ENCODE peak calls at places on chromosome 10, in ten cellular contexts. One of them, this sample, is unnamed.

GRCh38 chr10:31906039-31906438 is 22.6 kb downstream of the ARHGAP12 start:
- DNase-seq in left ventricle myocardium inferior: no peak
- DNase-seq in HFF-Myc: no peak
- DNase-seq in astrocyte of the cerebellum: no peak
- DNase-seq in dorsolateral prefrontal cortex: no peak
- DNase-seq in H9: no peak
- DNase-seq in heart left ventricle: no peak
- DNase-seq in fibroblast of lung: no peak
- DNase-seq in A549: no peak
- DNase-seq in pancreas: no peak
- DNase-seq in this sample: no peak

GRCh38 chr10:13567030-13567429 is 19.7 kb upstream of the PRPF18 start:
- DNase-seq in left ventricle myocardium inferior: no peak
- DNase-seq in HFF-Myc: no peak
- DNase-seq in astrocyte of the cerebellum: no peak
- DNase-seq in dorsolateral prefrontal cortex: no peak
- DNase-seq in H9: no peak
- DNase-seq in heart left ventricle: no peak
- DNase-seq in fibroblast of lung: no peak
- DNase-seq in A549: no peak
- DNase-seq in pancreas: no peak
- DNase-seq in this sample: no peak

GRCh38 chr10:129796611-129797420 is 167.3 kb downstream of the EBF3 start:
- DNase-seq in left ventricle myocardium inferior: no peak
- DNase-seq in HFF-Myc: no peak
- DNase-seq in astrocyte of the cerebellum: no peak
- DNase-seq in dorsolateral prefrontal cortex: no peak
- DNase-seq in H9: peak; percentile 6
- DNase-seq in heart left ventricle: no peak
- DNase-seq in fibroblast of lung: no peak
- DNase-seq in A549: no peak
- DNase-seq in pancreas: no peak
- DNase-seq in this sample: no peak

GRCh38 chr10:86286591-86287421 is 79.8 kb downstream of the GRID1 start:
- DNase-seq in left ventricle myocardium inferior: no peak
- DNase-seq in HFF-Myc: no peak
- DNase-seq in astrocyte of the cerebellum: no peak
- DNase-seq in dorsolateral prefrontal cortex: peak; percentile 26
- DNase-seq in H9: peak; percentile 20
- DNase-seq in heart left ventricle: no peak
- DNase-seq in fibroblast of lung: no peak
- DNase-seq in A549: no peak
- DNase-seq in pancreas: no peak
- DNase-seq in this sample: no peak

GRCh38 chr10:33134011-33134751 is 176.2 kb upstream of the ITGB1 start:
- DNase-seq in left ventricle myocardium inferior: no peak
- DNase-seq in HFF-Myc: no peak
- DNase-seq in astrocyte of the cerebellum: peak; percentile 82
- DNase-seq in dorsolateral prefrontal cortex: no peak
- DNase-seq in H9: no peak
- DNase-seq in heart left ventricle: no peak
- DNase-seq in fibroblast of lung: peak; percentile 99
- DNase-seq in A549: peak; percentile 78
- DNase-seq in pancreas: no peak
- DNase-seq in this sample: peak; percentile 44

GRCh38 chr10:61626209-61626608 is 36.5 kb upstream of the CABCOCO1 start:
- DNase-seq in left ventricle myocardium inferior: no peak
- DNase-seq in HFF-Myc: no peak
- DNase-seq in astrocyte of the cerebellum: no peak
- DNase-seq in dorsolateral prefrontal cortex: no peak
- DNase-seq in H9: no peak
- DNase-seq in heart left ventricle: no peak
- DNase-seq in fibroblast of lung: no peak
- DNase-seq in A549: no peak
- DNase-seq in pancreas: no peak
- DNase-seq in this sample: no peak

GRCh38 chr10:132293416-132294195 is 14.1 kb downstream of the STK32C start:
- DNase-seq in left ventricle myocardium inferior: peak; percentile 7
- DNase-seq in HFF-Myc: no peak
- DNase-seq in astrocyte of the cerebellum: no peak
- DNase-seq in dorsolateral prefrontal cortex: peak; percentile 60
- DNase-seq in H9: no peak
- DNase-seq in heart left ventricle: peak; percentile 54
- DNase-seq in fibroblast of lung: no peak
- DNase-seq in A549: no peak
- DNase-seq in pancreas: peak; percentile 53
- DNase-seq in this sample: no peak

GRCh38 chr10:105785721-105786120 is 1144.6 kb downstream of the SORCS3 start:
- DNase-seq in left ventricle myocardium inferior: no peak
- DNase-seq in HFF-Myc: no peak
- DNase-seq in astrocyte of the cerebellum: no peak
- DNase-seq in dorsolateral prefrontal cortex: no peak
- DNase-seq in H9: no peak
- DNase-seq in heart left ventricle: no peak
- DNase-seq in fibroblast of lung: no peak
- DNase-seq in A549: no peak
- DNase-seq in pancreas: no peak
- DNase-seq in this sample: no peak

GRCh38 chr10:132001238-132001977 is 19.7 kb upstream of the BNIP3 start:
- DNase-seq in left ventricle myocardium inferior: no peak
- DNase-seq in HFF-Myc: no peak
- DNase-seq in astrocyte of the cerebellum: no peak
- DNase-seq in dorsolateral prefrontal cortex: no peak
- DNase-seq in H9: peak; percentile 89
- DNase-seq in heart left ventricle: no peak
- DNase-seq in fibroblast of lung: peak; percentile 43
- DNase-seq in A549: peak; percentile 35
- DNase-seq in pancreas: no peak
- DNase-seq in this sample: no peak

GRCh38 chr10:67527351-67527750 is 168.6 kb downstream of the CTNNA3 start:
- DNase-seq in left ventricle myocardium inferior: no peak
- DNase-seq in HFF-Myc: no peak
- DNase-seq in astrocyte of the cerebellum: no peak
- DNase-seq in dorsolateral prefrontal cortex: no peak
- DNase-seq in H9: no peak
- DNase-seq in heart left ventricle: no peak
- DNase-seq in fibroblast of lung: no peak
- DNase-seq in A549: no peak
- DNase-seq in pancreas: no peak
- DNase-seq in this sample: no peak

GRCh38 chr10:131862548-131862947 is 38.3 kb upstream of the PPP2R2D start:
- DNase-seq in left ventricle myocardium inferior: no peak
- DNase-seq in HFF-Myc: no peak
- DNase-seq in astrocyte of the cerebellum: no peak
- DNase-seq in dorsolateral prefrontal cortex: no peak
- DNase-seq in H9: no peak
- DNase-seq in heart left ventricle: no peak
- DNase-seq in fibroblast of lung: no peak
- DNase-seq in A549: no peak
- DNase-seq in pancreas: no peak
- DNase-seq in this sample: no peak

GRCh38 chr10:1670541-1671365 is 66.6 kb downstream of the ADARB2 start:
- DNase-seq in left ventricle myocardium inferior: no peak
- DNase-seq in HFF-Myc: no peak
- DNase-seq in astrocyte of the cerebellum: no peak
- DNase-seq in dorsolateral prefrontal cortex: no peak
- DNase-seq in H9: no peak
- DNase-seq in heart left ventricle: no peak
- DNase-seq in fibroblast of lung: no peak
- DNase-seq in A549: no peak
- DNase-seq in pancreas: no peak
- DNase-seq in this sample: no peak

GRCh38 chr10:24908793-24909423 is 43.5 kb downstream of the PRTFDC1 start:
- DNase-seq in left ventricle myocardium inferior: no peak
- DNase-seq in HFF-Myc: no peak
- DNase-seq in astrocyte of the cerebellum: no peak
- DNase-seq in dorsolateral prefrontal cortex: no peak
- DNase-seq in H9: no peak
- DNase-seq in heart left ventricle: no peak
- DNase-seq in fibroblast of lung: peak; percentile 83
- DNase-seq in A549: peak; percentile 25
- DNase-seq in pancreas: no peak
- DNase-seq in this sample: no peak

GRCh38 chr10:111087968-111088505 is 11.2 kb downstream of the ADRA2A start:
- DNase-seq in left ventricle myocardium inferior: no peak
- DNase-seq in HFF-Myc: no peak
- DNase-seq in astrocyte of the cerebellum: no peak
- DNase-seq in dorsolateral prefrontal cortex: no peak
- DNase-seq in H9: no peak
- DNase-seq in heart left ventricle: no peak
- DNase-seq in fibroblast of lung: no peak
- DNase-seq in A549: no peak
- DNase-seq in pancreas: no peak
- DNase-seq in this sample: no peak

GRCh38 chr10:23088609-23089008 is 6.8 kb upstream of the MSRB2 start:
- DNase-seq in left ventricle myocardium inferior: no peak
- DNase-seq in HFF-Myc: no peak
- DNase-seq in astrocyte of the cerebellum: no peak
- DNase-seq in dorsolateral prefrontal cortex: no peak
- DNase-seq in H9: no peak
- DNase-seq in heart left ventricle: no peak
- DNase-seq in fibroblast of lung: no peak
- DNase-seq in A549: no peak
- DNase-seq in pancreas: no peak
- DNase-seq in this sample: no peak

GRCh38 chr10:100969175-100970075 is at the start of gene SEMA4G:
- DNase-seq in left ventricle myocardium inferior: peak; percentile 31
- DNase-seq in HFF-Myc: no peak
- DNase-seq in astrocyte of the cerebellum: no peak
- DNase-seq in dorsolateral prefrontal cortex: no peak
- DNase-seq in H9: peak; percentile 84
- DNase-seq in heart left ventricle: no peak
- DNase-seq in fibroblast of lung: peak; percentile 15
- DNase-seq in A549: peak; percentile 79
- DNase-seq in pancreas: peak; percentile 82
- DNase-seq in this sample: no peak

GRCh38 chr10:95121904-95122303 is 52.6 kb upstream of the CYP2C8 start:
- DNase-seq in left ventricle myocardium inferior: no peak
- DNase-seq in HFF-Myc: no peak
- DNase-seq in astrocyte of the cerebellum: no peak
- DNase-seq in dorsolateral prefrontal cortex: no peak
- DNase-seq in H9: no peak
- DNase-seq in heart left ventricle: no peak
- DNase-seq in fibroblast of lung: no peak
- DNase-seq in A549: no peak
- DNase-seq in pancreas: peak; percentile 39
- DNase-seq in this sample: no peak

GRCh38 chr10:130921461-130921860 is 390.1 kb downstream of the TCERG1L start:
- DNase-seq in left ventricle myocardium inferior: no peak
- DNase-seq in HFF-Myc: no peak
- DNase-seq in astrocyte of the cerebellum: no peak
- DNase-seq in dorsolateral prefrontal cortex: no peak
- DNase-seq in H9: no peak
- DNase-seq in heart left ventricle: no peak
- DNase-seq in fibroblast of lung: no peak
- DNase-seq in A549: no peak
- DNase-seq in pancreas: no peak
- DNase-seq in this sample: no peak

GRCh38 chr10:114571316-114571999 is 86.6 kb downstream of the ABLIM1 start:
- DNase-seq in left ventricle myocardium inferior: no peak
- DNase-seq in HFF-Myc: no peak
- DNase-seq in astrocyte of the cerebellum: no peak
- DNase-seq in dorsolateral prefrontal cortex: no peak
- DNase-seq in H9: no peak
- DNase-seq in heart left ventricle: no peak
- DNase-seq in fibroblast of lung: no peak
- DNase-seq in A549: no peak
- DNase-seq in pancreas: no peak
- DNase-seq in this sample: no peak

GRCh38 chr10:93702278-93703001 is at the start of gene FRA10AC1:
- DNase-seq in left ventricle myocardium inferior: peak; percentile 92
- DNase-seq in HFF-Myc: peak; percentile 68
- DNase-seq in astrocyte of the cerebellum: peak; percentile 86
- DNase-seq in dorsolateral prefrontal cortex: peak; percentile 90
- DNase-seq in H9: peak; percentile 94
- DNase-seq in heart left ventricle: peak; percentile 96
- DNase-seq in fibroblast of lung: peak; percentile 92
- DNase-seq in A549: peak; percentile 80
- DNase-seq in pancreas: peak; percentile 99
- DNase-seq in this sample: peak; percentile 87
- TF ChIP-seq CTCF in left ventricle myocardium inferior: peak; percentile 60
- TF ChIP-seq CTCF in HFF-Myc: peak; percentile 19
- TF ChIP-seq CTCF in astrocyte of the cerebellum: peak; percentile 57
- TF ChIP-seq CTCF in dorsolateral prefrontal cortex: peak; percentile 45
- TF ChIP-seq CTCF in H9: peak; percentile 62
- TF ChIP-seq CTCF in heart left ventricle: peak; percentile 57
- TF ChIP-seq CTCF in fibroblast of lung: peak; percentile 34
- TF ChIP-seq CTCF in A549: peak; percentile 46
- TF ChIP-seq CTCF in pancreas: peak; percentile 32
- TF ChIP-seq CTCF in this sample: peak; percentile 47

GRCh38 chr10:3803295-3803883 is 18.4 kb upstream of the KLF6 start:
- DNase-seq in left ventricle myocardium inferior: no peak
- DNase-seq in HFF-Myc: no peak
- DNase-seq in astrocyte of the cerebellum: no peak
- DNase-seq in dorsolateral prefrontal cortex: no peak
- DNase-seq in H9: no peak
- DNase-seq in heart left ventricle: no peak
- DNase-seq in fibroblast of lung: peak; percentile 35
- DNase-seq in A549: no peak
- DNase-seq in pancreas: no peak
- DNase-seq in this sample: no peak
- TF ChIP-seq CTCF in left ventricle myocardium inferior: no peak
- TF ChIP-seq CTCF in HFF-Myc: no peak
- TF ChIP-seq CTCF in astrocyte of the cerebellum: no peak
- TF ChIP-seq CTCF in dorsolateral prefrontal cortex: no peak
- TF ChIP-seq CTCF in H9: no peak
- TF ChIP-seq CTCF in heart left ventricle: no peak
- TF ChIP-seq CTCF in fibroblast of lung: no peak
- TF ChIP-seq CTCF in A549: no peak
- TF ChIP-seq CTCF in pancreas: no peak
- TF ChIP-seq CTCF in this sample: no peak

GRCh38 chr10:124092270-124093075 is 925 bp downstream of the CHST15 start:
- DNase-seq in left ventricle myocardium inferior: peak; percentile 64
- DNase-seq in HFF-Myc: no peak
- DNase-seq in astrocyte of the cerebellum: no peak
- DNase-seq in dorsolateral prefrontal cortex: no peak
- DNase-seq in H9: peak; percentile 66
- DNase-seq in heart left ventricle: peak; percentile 82
- DNase-seq in fibroblast of lung: peak; percentile 50
- DNase-seq in A549: peak; percentile 62
- DNase-seq in pancreas: peak; percentile 82
- DNase-seq in this sample: no peak
- TF ChIP-seq CTCF in left ventricle myocardium inferior: no peak
- TF ChIP-seq CTCF in HFF-Myc: no peak
- TF ChIP-seq CTCF in astrocyte of the cerebellum: no peak
- TF ChIP-seq CTCF in dorsolateral prefrontal cortex: no peak
- TF ChIP-seq CTCF in H9: no peak
- TF ChIP-seq CTCF in heart left ventricle: peak; percentile 24
- TF ChIP-seq CTCF in fibroblast of lung: no peak
- TF ChIP-seq CTCF in A549: peak; percentile 26
- TF ChIP-seq CTCF in pancreas: no peak
- TF ChIP-seq CTCF in this sample: peak; percentile 9

DNA sequence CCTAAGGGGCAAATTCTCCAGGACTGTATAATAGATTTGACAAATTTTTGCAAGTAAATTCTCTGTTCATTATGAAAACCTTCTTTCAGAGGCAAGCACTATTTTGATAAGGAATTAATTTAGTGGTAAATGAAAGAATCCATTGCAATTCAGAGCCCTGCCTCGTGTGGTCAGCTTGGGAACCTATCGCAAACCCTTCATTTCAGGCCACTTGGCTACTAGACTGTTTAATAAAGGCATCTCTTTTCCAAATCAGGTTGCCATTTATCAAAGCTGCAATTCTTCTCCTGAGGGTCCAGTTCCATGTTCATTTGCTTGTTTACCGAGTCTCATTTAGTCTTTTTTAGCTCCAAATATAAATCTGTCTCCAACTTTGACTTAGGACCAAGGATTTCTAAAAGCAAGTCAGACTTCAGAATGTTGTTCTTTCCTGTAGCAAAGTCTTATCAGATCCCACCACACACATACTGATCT is 28.4 kb downstream of the PPP1R3C start:
- DNase-seq in left ventricle myocardium inferior: no peak
- DNase-seq in HFF-Myc: no peak
- DNase-seq in astrocyte of the cerebellum: no peak
- DNase-seq in dorsolateral prefrontal cortex: no peak
- DNase-seq in H9: no peak
- DNase-seq in heart left ventricle: no peak
- DNase-seq in fibroblast of lung: peak; percentile 94
- DNase-seq in A549: no peak
- DNase-seq in pancreas: no peak
- DNase-seq in this sample: no peak
- TF ChIP-seq CTCF in left ventricle myocardium inferior: peak; percentile 21
- TF ChIP-seq CTCF in HFF-Myc: no peak
- TF ChIP-seq CTCF in astrocyte of the cerebellum: peak; percentile 32
- TF ChIP-seq CTCF in dorsolateral prefrontal cortex: no peak
- TF ChIP-seq CTCF in H9: peak; percentile 44
- TF ChIP-seq CTCF in heart left ventricle: no peak
- TF ChIP-seq CTCF in fibroblast of lung: peak; percentile 39
- TF ChIP-seq CTCF in A549: no peak
- TF ChIP-seq CTCF in pancreas: peak; percentile 12
- TF ChIP-seq CTCF in this sample: peak; percentile 3